ENCODE peak calls at places on chromosomes 16 and 17, in four cellular contexts. One of them, this sample, is unnamed.

GRCh38 chr17:44000141-44000860 is 4.1 kb upstream of the NAGS start:
- DNase-seq in heart left ventricle: no peak
- DNase-seq in prostate gland: no peak
- DNase-seq in A549: no peak
- DNase-seq in this sample: peak; percentile 91

GRCh38 chr16:57873218-57873617 is 70.9 kb upstream of the KIFC3 start:
- DNase-seq in heart left ventricle: no peak
- DNase-seq in prostate gland: no peak
- DNase-seq in A549: no peak
- DNase-seq in this sample: no peak

GRCh38 chr16:1964046-1964505 is 550 bp downstream of the RPS2 start:
- DNase-seq in heart left ventricle: no peak
- DNase-seq in prostate gland: no peak
- DNase-seq in A549: peak; percentile 30
- DNase-seq in this sample: peak; percentile 73

GRCh38 chr16:17173134-17173729 is 297.5 kb downstream of the XYLT1 start:
- DNase-seq in A549: no peak
- DNase-seq in prostate gland: no peak
- DNase-seq in heart left ventricle: peak; percentile 39
- DNase-seq in this sample: no peak

GRCh38 chr16:89312194-89312593 is 94.7 kb downstream of the ZNF778 start:
- DNase-seq in prostate gland: no peak
- DNase-seq in heart left ventricle: no peak
- DNase-seq in A549: no peak
- DNase-seq in this sample: no peak

GRCh38 chr17:77280304-77280910 is 139.6 kb downstream of the SEC14L1 start:
- DNase-seq in prostate gland: no peak
- DNase-seq in heart left ventricle: no peak
- DNase-seq in A549: no peak
- DNase-seq in this sample: no peak

GRCh38 chr16:79601092-79601977 is 798 bp upstream of the MAF start:
- DNase-seq in prostate gland: peak; percentile 48
- DNase-seq in A549: peak; percentile 13
- DNase-seq in heart left ventricle: peak; percentile 51
- DNase-seq in this sample: peak; percentile 1

GRCh38 chr17:43774304-43775250 is 4.2 kb downstream of the DUSP3 start:
- DNase-seq in prostate gland: no peak
- DNase-seq in A549: no peak
- DNase-seq in heart left ventricle: no peak
- DNase-seq in this sample: no peak

GRCh38 chr17:70478883-70479282 is 309.6 kb downstream of the KCNJ2 start:
- DNase-seq in prostate gland: no peak
- DNase-seq in A549: no peak
- DNase-seq in heart left ventricle: no peak
- DNase-seq in this sample: no peak

GRCh38 chr16:57863434-57864160 is 61.3 kb upstream of the KIFC3 start:
- DNase-seq in A549: peak; percentile 86
- DNase-seq in prostate gland: peak; percentile 63
- DNase-seq in heart left ventricle: peak; percentile 65
- DNase-seq in this sample: peak; percentile 21

GRCh38 chr17:69147460-69147859 is 5.8 kb upstream of the ABCA6 start:
- DNase-seq in heart left ventricle: no peak
- DNase-seq in A549: no peak
- DNase-seq in prostate gland: no peak
- DNase-seq in this sample: no peak

GRCh38 chr16:56603589-56603988 is 4.8 kb upstream of the MT2A start:
- DNase-seq in prostate gland: peak; percentile 51
- DNase-seq in A549: peak; percentile 78
- DNase-seq in heart left ventricle: peak; percentile 58
- DNase-seq in this sample: peak; percentile 47

GRCh38 chr17:245020-245419 is 63.6 kb upstream of the DOC2B start:
- DNase-seq in prostate gland: no peak
- DNase-seq in heart left ventricle: no peak
- DNase-seq in A549: no peak
- DNase-seq in this sample: no peak

GRCh38 chr17:72101526-72101925 is 19.3 kb upstream of the SOX9 start:
- DNase-seq in A549: no peak
- DNase-seq in prostate gland: no peak
- DNase-seq in heart left ventricle: no peak
- DNase-seq in this sample: no peak

GRCh38 chr17:73600103-73600871 is 44.0 kb downstream of the SDK2 start:
- DNase-seq in A549: no peak
- DNase-seq in prostate gland: no peak
- DNase-seq in heart left ventricle: no peak
- DNase-seq in this sample: no peak

GRCh38 chr16:77043076-77043475 is 147.9 kb upstream of the MON1B start:
- DNase-seq in prostate gland: no peak
- DNase-seq in A549: peak; percentile 52
- DNase-seq in heart left ventricle: no peak
- DNase-seq in this sample: no peak

DNA sequence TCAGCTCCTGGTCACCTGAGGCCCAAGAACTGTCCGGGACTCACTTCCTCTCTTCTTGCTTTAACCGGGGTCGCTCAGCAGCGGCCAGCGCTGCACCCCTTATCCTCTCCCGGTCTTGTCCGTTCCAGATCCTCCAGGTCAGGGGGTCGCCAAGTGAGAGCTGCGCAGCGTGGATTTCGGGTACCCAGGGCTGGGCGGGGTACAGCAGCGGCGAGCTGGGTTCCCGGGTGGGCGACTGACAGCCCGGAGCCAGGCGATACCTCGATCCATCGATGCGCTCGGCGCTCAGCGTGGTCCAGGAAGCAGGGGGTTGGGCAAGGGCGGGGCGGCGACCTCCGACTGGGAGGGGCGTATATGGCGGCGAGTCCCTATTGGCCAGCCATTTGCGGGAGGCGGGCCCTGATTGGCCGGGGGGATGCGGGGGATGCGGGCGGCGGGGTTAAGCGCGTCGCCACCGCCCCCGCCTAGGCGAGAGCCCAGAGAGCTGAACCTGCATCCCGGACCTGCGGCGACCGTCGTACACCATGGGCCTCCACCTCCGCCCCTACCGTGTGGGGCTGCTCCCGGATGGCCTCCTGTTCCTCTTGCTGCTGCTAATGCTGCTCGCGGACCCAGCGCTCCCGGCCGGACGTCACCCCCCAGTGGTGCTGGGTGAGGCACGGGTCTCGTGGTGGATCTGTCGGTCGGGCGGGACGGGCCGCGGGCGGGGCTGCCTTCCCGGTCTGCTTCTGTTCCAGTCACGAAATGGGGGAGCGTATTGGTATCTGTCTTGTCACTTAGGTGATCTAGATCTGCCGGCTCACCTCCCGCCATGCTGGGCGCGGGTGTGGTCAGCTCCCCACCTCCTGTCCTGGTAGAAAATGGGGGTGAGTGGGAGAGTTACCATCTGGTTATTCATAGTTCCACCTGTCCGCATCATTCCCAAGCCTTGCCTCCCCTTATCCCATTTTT is at the start of gene PLA2G15:
- DNase-seq in A549: peak; percentile 95
- DNase-seq in heart left ventricle: peak; percentile 98
- DNase-seq in prostate gland: peak; percentile 95
- DNase-seq in this sample: peak; percentile 98
- TF ChIP-seq POLR2A in A549: peak; percentile 55
- TF ChIP-seq POLR2A in heart left ventricle: peak; percentile 78
- TF ChIP-seq POLR2A in prostate gland: peak; percentile 78
- TF ChIP-seq POLR2A in this sample: peak; percentile 35

GRCh38 chr17:49191407-49191916 is 18.9 kb downstream of the GNGT2 start:
- DNase-seq in heart left ventricle: no peak
- DNase-seq in prostate gland: no peak
- DNase-seq in A549: no peak
- DNase-seq in this sample: no peak
- TF ChIP-seq POLR2A in heart left ventricle: no peak
- TF ChIP-seq POLR2A in prostate gland: no peak
- TF ChIP-seq POLR2A in A549: no peak
- TF ChIP-seq POLR2A in this sample: no peak

GRCh38 chr16:50244140-50244503 is 22.2 kb upstream of the ADCY7 start:
- DNase-seq in prostate gland: no peak
- DNase-seq in heart left ventricle: no peak
- DNase-seq in A549: no peak
- DNase-seq in this sample: peak; percentile 40

GRCh38 chr16:50247123-50247905 is 19.0 kb upstream of the ADCY7 start:
- DNase-seq in heart left ventricle: no peak
- DNase-seq in A549: no peak
- DNase-seq in prostate gland: no peak
- DNase-seq in this sample: no peak

GRCh38 chr16:50244504-50245416 is 21.6 kb upstream of the ADCY7 start:
- DNase-seq in heart left ventricle: no peak
- DNase-seq in prostate gland: no peak
- DNase-seq in A549: no peak
- DNase-seq in this sample: no peak

GRCh38 chr16:50246299-50247122 is 19.8 kb upstream of the ADCY7 start:
- DNase-seq in heart left ventricle: no peak
- DNase-seq in prostate gland: no peak
- DNase-seq in A549: no peak
- DNase-seq in this sample: peak; percentile 63

GRCh38 chr16:50245417-50246298 is 20.7 kb upstream of the ADCY7 start:
- DNase-seq in prostate gland: no peak
- DNase-seq in heart left ventricle: peak; percentile 54
- DNase-seq in A549: peak; percentile 83
- DNase-seq in this sample: peak; percentile 94
- TF ChIP-seq POLR2A in prostate gland: no peak
- TF ChIP-seq POLR2A in heart left ventricle: no peak
- TF ChIP-seq POLR2A in A549: peak; percentile 47
- TF ChIP-seq POLR2A in this sample: no peak

GRCh38 chr17:39952665-39953470 is 9.9 kb upstream of the GSDMA start:
- DNase-seq in A549: peak; percentile 98
- DNase-seq in prostate gland: peak; percentile 97
- DNase-seq in heart left ventricle: peak; percentile 98
- DNase-seq in this sample: peak; percentile 97
- TF ChIP-seq POLR2A in A549: peak; percentile 74
- TF ChIP-seq POLR2A in prostate gland: peak; percentile 49
- TF ChIP-seq POLR2A in heart left ventricle: no peak
- TF ChIP-seq POLR2A in this sample: no peak

GRCh38 chr16:73033271-73033998 is 14.5 kb downstream of the ZFHX3 start:
- DNase-seq in A549: no peak
- DNase-seq in heart left ventricle: no peak
- DNase-seq in prostate gland: no peak
- DNase-seq in this sample: no peak

GRCh38 chr16:73031155-73031866 is 16.6 kb downstream of the ZFHX3 start:
- DNase-seq in heart left ventricle: no peak
- DNase-seq in A549: no peak
- DNase-seq in prostate gland: no peak
- DNase-seq in this sample: no peak

GRCh38 chr16:73036074-73036826 is 11.7 kb downstream of the ZFHX3 start:
- DNase-seq in prostate gland: no peak
- DNase-seq in A549: no peak
- DNase-seq in heart left ventricle: no peak
- DNase-seq in this sample: no peak

GRCh38 chr16:73034374-73034773 is 13.6 kb downstream of the ZFHX3 start:
- DNase-seq in A549: no peak
- DNase-seq in heart left ventricle: no peak
- DNase-seq in prostate gland: no peak
- DNase-seq in this sample: no peak

DNA sequence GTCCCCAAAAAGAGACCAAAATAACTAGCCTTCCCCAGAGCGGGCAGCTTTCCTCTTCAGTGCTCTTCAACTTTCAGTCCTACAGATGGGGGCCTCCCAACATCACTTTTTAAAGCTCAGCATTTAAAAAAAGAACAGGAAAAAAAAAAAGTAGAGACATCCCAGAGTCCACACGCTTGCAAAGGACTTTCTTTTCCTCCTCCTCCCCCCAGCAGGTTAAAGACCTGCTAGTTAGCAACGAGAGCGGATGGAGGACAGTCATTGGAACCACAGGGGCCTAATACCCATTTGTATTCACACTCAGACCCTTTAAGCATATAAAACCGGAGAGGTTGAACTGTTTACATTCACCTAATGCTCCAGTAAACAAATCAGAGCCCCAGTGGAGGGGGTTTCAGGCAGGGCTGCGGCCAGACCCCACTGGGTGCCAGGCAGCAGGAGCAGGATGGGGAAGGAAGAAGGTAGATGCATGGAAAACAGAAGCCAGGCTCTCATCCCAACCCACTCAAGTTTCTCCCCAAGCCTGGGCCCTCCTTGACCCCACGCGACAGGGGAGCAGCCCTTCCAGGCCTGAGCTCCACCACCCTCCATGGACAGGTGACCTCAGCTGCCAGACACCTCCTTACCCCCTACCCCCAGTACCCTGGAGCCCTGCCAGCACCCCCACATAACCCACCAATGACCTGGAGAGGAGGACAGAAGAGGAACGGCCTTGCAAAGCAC is 15.2 kb downstream of the ZFHX3 start:
- DNase-seq in heart left ventricle: no peak
- DNase-seq in A549: no peak
- DNase-seq in prostate gland: no peak
- DNase-seq in this sample: no peak
- TF ChIP-seq POLR2A in heart left ventricle: no peak
- TF ChIP-seq POLR2A in A549: no peak
- TF ChIP-seq POLR2A in prostate gland: no peak
- TF ChIP-seq POLR2A in this sample: no peak

GRCh38 chr17:28335959-28336871 is 654 bp downstream of the TNFAIP1 start:
- DNase-seq in heart left ventricle: peak; percentile 83
- DNase-seq in A549: peak; percentile 85
- DNase-seq in prostate gland: peak; percentile 34
- DNase-seq in this sample: peak; percentile 44
- TF ChIP-seq POLR2A in heart left ventricle: no peak
- TF ChIP-seq POLR2A in A549: no peak
- TF ChIP-seq POLR2A in prostate gland: peak; percentile 21
- TF ChIP-seq POLR2A in this sample: peak; percentile 29

DNA sequence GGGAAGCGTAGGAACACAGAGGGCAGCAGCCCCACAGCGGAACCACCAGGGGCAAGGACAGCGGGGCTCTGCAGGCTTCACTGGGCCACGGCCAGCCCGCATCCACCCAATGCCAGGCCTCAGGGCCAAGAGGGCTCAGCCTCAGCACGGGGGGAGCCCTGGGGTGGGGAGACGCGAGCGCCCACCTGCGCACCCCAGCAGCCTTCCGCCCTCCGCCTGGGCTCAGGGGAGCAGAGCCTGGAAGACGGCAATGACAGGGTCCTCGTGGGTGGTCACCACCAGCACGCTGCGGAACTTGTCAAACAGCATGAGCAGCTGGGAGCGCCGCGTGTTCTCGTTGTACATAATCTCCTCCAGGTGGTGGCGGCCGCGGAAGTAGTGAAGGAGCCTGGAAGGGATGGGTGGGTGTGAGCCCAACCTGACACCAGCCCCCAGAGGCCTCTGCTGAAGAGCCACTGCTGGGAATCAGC is 8.5 kb downstream of the MPG start:
- DNase-seq in prostate gland: no peak
- DNase-seq in A549: no peak
- DNase-seq in heart left ventricle: no peak
- DNase-seq in this sample: no peak
- TF ChIP-seq POLR2A in prostate gland: no peak
- TF ChIP-seq POLR2A in A549: no peak
- TF ChIP-seq POLR2A in heart left ventricle: no peak
- TF ChIP-seq POLR2A in this sample: no peak

GRCh38 chr16:81440888-81441663 is 3.5 kb upstream of the CMIP start:
- DNase-seq in prostate gland: no peak
- DNase-seq in A549: no peak
- DNase-seq in heart left ventricle: no peak
- DNase-seq in this sample: no peak
- TF ChIP-seq POLR2A in prostate gland: no peak
- TF ChIP-seq POLR2A in A549: no peak
- TF ChIP-seq POLR2A in heart left ventricle: no peak
- TF ChIP-seq POLR2A in this sample: no peak

This sample was measured in erythroblast.